ENCODE peak calls at places on chromosome 15, in five cellular contexts. Y, K, W, Q and I are unnamed samples.

GRCh38 chr15:29938701-29939340 is 116.6 kb upstream of the TJP1 start:
- DNase-seq in Y (no peak), K (peak; percentile 9), W (peak; percentile 13), Q (no peak), I (no peak)

GRCh38 chr15:36675008-36675407 is 95.6 kb downstream of the CDIN1 start:
- DNase-seq in Y (no peak), K (no peak), W (no peak), Q (no peak), I (no peak)

GRCh38 chr15:30992073-30992363 is 590 bp upstream of the MTMR10 start:
- DNase-seq in Y (no peak), K (no peak), W (no peak), Q (no peak), I (no peak)

GRCh38 chr15:68704496-68705021 is 116.1 kb downstream of the ANP32A start:
- DNase-seq in Y (peak; percentile 35), K (no peak), W (peak; percentile 34), Q (no peak), I (no peak)

GRCh38 chr15:99416191-99417188 is 149.3 kb upstream of the MEF2A start:
- DNase-seq in Y (no peak), K (no peak), W (peak; percentile 4), Q (no peak), I (no peak)

GRCh38 chr15:90414408-90415028 is 26.5 kb downstream of the IQGAP1 start:
- DNase-seq in Y (no peak), K (no peak), W (no peak), Q (no peak), I (no peak)

GRCh38 chr15:79218588-79219200 is 63.8 kb upstream of the ANKRD34C start:
- DNase-seq in Y (no peak), K (no peak), W (no peak), Q (no peak), I (no peak)

GRCh38 chr15:70466895-70467529 is 296.3 kb downstream of the UACA start:
- DNase-seq in Y (peak; percentile 46), K (peak; percentile 71), W (peak; percentile 68), Q (peak; percentile 42), I (peak; percentile 63)

GRCh38 chr15:69531302-69532027 is 78.8 kb downstream of the RPLP1 start:
- DNase-seq in Y (no peak), K (no peak), W (peak; percentile 73), Q (no peak), I (no peak)

GRCh38 chr15:80936288-80937078 is 53.1 kb downstream of the MESD start:
- DNase-seq in Y (no peak), K (no peak), W (no peak), Q (no peak), I (no peak)

GRCh38 chr15:85726446-85726845 is 68.3 kb downstream of the KLHL25 start:
- DNase-seq in Y (no peak), K (no peak), W (no peak), Q (no peak), I (no peak)

GRCh38 chr15:85741021-85741421 is 53.7 kb downstream of the KLHL25 start:
- DNase-seq in Y (no peak), K (no peak), W (no peak), Q (no peak), I (peak; percentile 18)

GRCh38 chr15:88800026-88800425 is 3.2 kb upstream of the ACAN start:
- DNase-seq in Y (no peak), K (no peak), W (no peak), Q (no peak), I (no peak)

GRCh38 chr15:97978408-97979130 is 18.1 kb downstream of the ARRDC4 start:
- DNase-seq in Y (no peak), K (no peak), W (no peak), Q (no peak), I (no peak)

GRCh38 chr15:70856177-70856883 is 2.4 kb upstream of the LARP6 start:
- DNase-seq in Y (no peak), K (no peak), W (no peak), Q (no peak), I (no peak)

GRCh38 chr15:26201177-26201858 is 338.2 kb upstream of the ATP10A start:
- DNase-seq in Y (no peak), K (no peak), W (peak; percentile 12), Q (no peak), I (no peak)

GRCh38 chr15:69749274-69749673 is 296.7 kb downstream of the RPLP1 start:
- DNase-seq in Y (no peak), K (no peak), W (no peak), Q (no peak), I (no peak)

GRCh38 chr15:51044037-51044712 is 50.5 kb downstream of the TNFAIP8L3 start:
- DNase-seq in Y (no peak), K (no peak), W (no peak), Q (no peak), I (no peak)

GRCh38 chr15:74826372-74826819 is at the start of gene CPLX3:
- DNase-seq in Y (no peak), K (no peak), W (peak; percentile 83), Q (peak; percentile 89), I (no peak)

GRCh38 chr15:90306560-90306959 is 41.1 kb downstream of the NGRN start:
- DNase-seq in Y (no peak), K (no peak), W (no peak), Q (no peak), I (no peak)

GRCh38 chr15:70748281-70748747 is 15.0 kb downstream of the UACA start:
- DNase-seq in Y (peak; percentile 71), K (no peak), W (no peak), Q (no peak), I (no peak)

GRCh38 chr15:38266247-38266996 is 13.8 kb downstream of the SPRED1 start:
- DNase-seq in Y (no peak), K (no peak), W (no peak), Q (no peak), I (no peak)

GRCh38 chr15:34620122-34620521 is 36.7 kb upstream of the GOLGA8B start:
- DNase-seq in Y (no peak), K (no peak), W (no peak), Q (no peak), I (no peak)

GRCh38 chr15:88196961-88197360 is 59.6 kb downstream of the NTRK3 start:
- DNase-seq in Y (no peak), K (no peak), W (no peak), Q (no peak), I (no peak)

GRCh38 chr15:81343371-81343770 is 19.4 kb upstream of the STARD5 start:
- DNase-seq in Y (no peak), K (no peak), W (no peak), Q (no peak), I (no peak)

GRCh38 chr15:96334017-96334704 is 3.7 kb downstream of the NR2F2 start:
- DNase-seq in Y (no peak), K (no peak), W (peak; percentile 40), Q (no peak), I (peak; percentile 17)

GRCh38 chr15:48112242-48112641 is 8.5 kb upstream of the SLC24A5 start:
- DNase-seq in Y (no peak), K (peak; percentile 11), W (peak; percentile 73), Q (peak; percentile 24), I (peak; percentile 26)

GRCh38 chr15:89459271-89460038 is 36.9 kb downstream of the RHCG start:
- DNase-seq in Y (no peak), K (no peak), W (peak; percentile 47), Q (no peak), I (no peak)

GRCh38 chr15:88115529-88116152 is 140.9 kb downstream of the NTRK3 start:
- DNase-seq in Y (no peak), K (no peak), W (no peak), Q (no peak), I (no peak)

GRCh38 chr15:66440501-66440900 is 53.8 kb downstream of the MAP2K1 start:
- DNase-seq in Y (no peak), K (no peak), W (no peak), Q (no peak), I (no peak)

GRCh38 chr15:91515188-91515754 is 338.2 kb upstream of the SLCO3A1 start:
- DNase-seq in Y (peak; percentile 63), K (no peak), W (no peak), Q (no peak), I (no peak)
- TF ChIP-seq CTCF in Y (no peak), K (no peak), W (no peak), Q (no peak), I (no peak)

GRCh38 chr15:76339302-76340197 is 3.0 kb downstream of the ISL2 start:
- DNase-seq in Y (no peak), K (peak; percentile 9), W (peak; percentile 62), Q (peak; percentile 42), I (peak; percentile 50)

GRCh38 chr15:76340198-76340801 is 3.7 kb downstream of the ISL2 start:
- DNase-seq in Y (no peak), K (no peak), W (peak; percentile 78), Q (peak; percentile 49), I (peak; percentile 69)

GRCh38 chr15:76341366-76342045 is 4.9 kb downstream of the ISL2 start:
- DNase-seq in Y (no peak), K (no peak), W (peak; percentile 57), Q (peak; percentile 47), I (peak; percentile 70)

GRCh38 chr15:76342046-76342381 is 5.4 kb downstream of the ISL2 start:
- DNase-seq in Y (no peak), K (no peak), W (peak; percentile 48), Q (peak; percentile 34), I (peak; percentile 40)

DNA sequence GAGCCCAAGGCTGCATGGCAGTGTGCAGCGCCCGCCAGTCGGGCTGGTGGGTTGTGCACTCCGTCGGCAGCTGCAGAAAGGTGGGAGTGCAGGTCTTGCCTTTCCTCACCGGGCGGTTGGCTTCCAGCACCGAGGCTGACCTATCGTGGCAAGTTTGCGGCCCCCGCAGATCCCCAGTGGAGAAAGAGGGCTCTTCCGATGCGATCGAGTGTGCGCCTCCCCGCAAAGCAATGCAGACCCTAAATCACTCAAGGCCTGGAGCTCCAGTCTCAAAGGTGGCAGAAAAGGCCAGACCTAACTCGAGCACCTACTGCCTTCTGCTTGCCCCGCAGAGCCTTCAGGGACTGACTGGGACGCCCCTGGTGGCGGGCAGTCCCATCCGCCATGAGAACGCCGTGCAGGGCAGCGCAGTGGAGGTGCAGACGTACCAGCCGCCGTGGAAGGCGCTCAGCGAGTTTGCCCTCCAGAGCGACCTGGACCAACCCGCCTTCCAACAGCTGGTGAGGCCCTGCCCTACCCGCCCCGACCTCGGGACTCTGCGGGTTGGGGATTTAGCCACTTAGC is 4.3 kb downstream of the ISL2 start:
- DNase-seq in Y (no peak), K (no peak), W (peak; percentile 83), Q (peak; percentile 57), I (peak; percentile 56)
- TF ChIP-seq CTCF in Y (peak; percentile 26), K (no peak), W (peak; percentile 50), Q (no peak), I (peak; percentile 28)

GRCh38 chr15:63264685-63265302 is 12.6 kb upstream of the APH1B start:
- DNase-seq in Y (no peak), K (no peak), W (no peak), Q (no peak), I (no peak)
- TF ChIP-seq CTCF in Y (no peak), K (no peak), W (no peak), Q (no peak), I (no peak)

GRCh38 chr15:39361497-39361896 is 219.4 kb upstream of the THBS1 start:
- DNase-seq in Y (no peak), K (no peak), W (no peak), Q (no peak), I (no peak)

GRCh38 chr15:39363761-39364586 is 216.9 kb upstream of the THBS1 start:
- DNase-seq in Y (no peak), K (no peak), W (no peak), Q (no peak), I (no peak)

GRCh38 chr15:39364721-39365120 is 216.2 kb upstream of the THBS1 start:
- DNase-seq in Y (no peak), K (no peak), W (no peak), Q (no peak), I (no peak)

GRCh38 chr15:39365161-39365560 is 215.7 kb upstream of the THBS1 start:
- DNase-seq in Y (no peak), K (no peak), W (no peak), Q (no peak), I (no peak)

GRCh38 chr15:39362832-39363561 is 217.9 kb upstream of the THBS1 start:
- DNase-seq in Y (no peak), K (no peak), W (no peak), Q (no peak), I (no peak)
- TF ChIP-seq CTCF in Y (no peak), K (no peak), W (no peak), Q (no peak), I (no peak)